ENCODE peak calls at places on chromosomes 3 and 15, in ten cellular contexts. U, V, O, X, M, K, Y, L, B and A are unnamed samples.

GRCh38 chr15:34353627-34354026 is 10.5 kb downstream of the NUTM1 start:
- DNase-seq in U (no peak), V (no peak), O (no peak), X (no peak), M (no peak), K (no peak), Y (no peak), L (no peak), B (no peak), A (no peak)

GRCh38 chr15:86863226-86863915 is 783.7 kb downstream of the AGBL1 start:
- DNase-seq in U (no peak), V (no peak), O (no peak), X (no peak), M (no peak), K (no peak), Y (no peak), L (no peak), B (no peak), A (no peak)

GRCh38 chr3:129756871-129757270 is 136.6 kb downstream of the TMCC1 start:
- DNase-seq in U (no peak), V (peak; percentile 27), O (no peak), X (no peak), M (no peak), K (no peak), Y (no peak), L (no peak), B (peak; percentile 89), A (no peak)

GRCh38 chr3:129001101-129001816 is at the start of gene EFCC1:
- DNase-seq in U (no peak), V (no peak), O (no peak), X (no peak), M (no peak), K (no peak), Y (peak; percentile 34), L (no peak), B (no peak), A (no peak)

GRCh38 chr3:167318996-167319615 is 61.0 kb downstream of the ZBBX start:
- DNase-seq in U (no peak), V (no peak), O (peak; percentile 26), X (no peak), M (no peak), K (no peak), Y (no peak), L (no peak), B (no peak), A (no peak)

GRCh38 chr3:50089603-50089945 is 855 bp downstream of the RBM5 start:
- DNase-seq in U (no peak), V (no peak), O (no peak), X (no peak), M (no peak), K (no peak), Y (no peak), L (no peak), B (no peak), A (no peak)

GRCh38 chr15:88913017-88913849 is at the start of gene MFGE8:
- DNase-seq in U (peak; percentile 20), V (peak; percentile 30), O (no peak), X (peak; percentile 54), M (peak; percentile 72), K (peak; percentile 46), Y (peak; percentile 78), L (peak; percentile 75), B (peak; percentile 67), A (peak; percentile 58)

GRCh38 chr3:120684896-120685295 is 2.9 kb upstream of the HGD start:
- DNase-seq in U (no peak), V (no peak), O (no peak), X (peak; percentile 48), M (no peak), K (no peak), Y (no peak), L (no peak), B (no peak), A (no peak)

GRCh38 chr3:46861293-46861995 is 1.8 kb downstream of the MYL3 start:
- DNase-seq in U (no peak), V (peak; percentile 8), O (no peak), X (no peak), M (no peak), K (no peak), Y (no peak), L (no peak), B (no peak), A (no peak)

GRCh38 chr15:90667063-90667754 is 49.9 kb upstream of the BLM start:
- DNase-seq in U (no peak), V (no peak), O (no peak), X (no peak), M (no peak), K (no peak), Y (no peak), L (no peak), B (no peak), A (no peak)

GRCh38 chr3:3625461-3626271 is 173.6 kb upstream of the LRRN1 start:
- DNase-seq in U (no peak), V (no peak), O (no peak), X (no peak), M (no peak), K (no peak), Y (no peak), L (no peak), B (no peak), A (no peak)

GRCh38 chr15:73838795-73839565 is 34.4 kb upstream of the TBC1D21 start:
- DNase-seq in U (no peak), V (peak; percentile 74), O (no peak), X (peak; percentile 56), M (peak; percentile 53), K (no peak), Y (no peak), L (no peak), B (no peak), A (no peak)

GRCh38 chr3:105856605-105857004 is 12.2 kb downstream of the CBLB start:
- DNase-seq in U (no peak), V (no peak), O (no peak), X (no peak), M (no peak), K (no peak), Y (no peak), L (no peak), B (no peak), A (no peak)

GRCh38 chr15:62638220-62638619 is 404.3 kb upstream of the TPM1 start:
- DNase-seq in U (no peak), V (no peak), O (no peak), X (no peak), M (no peak), K (no peak), Y (no peak), L (no peak), B (no peak), A (no peak)

GRCh38 chr3:152968388-152969024 is 133.6 kb downstream of the P2RY1 start:
- DNase-seq in U (no peak), V (no peak), O (no peak), X (no peak), M (no peak), K (no peak), Y (peak; percentile 3), L (no peak), B (peak; percentile 44), A (no peak)

GRCh38 chr15:68362537-68363126 is 69.3 kb downstream of the ITGA11 start:
- DNase-seq in U (no peak), V (no peak), O (no peak), X (no peak), M (no peak), K (no peak), Y (no peak), L (no peak), B (no peak), A (no peak)

GRCh38 chr3:98513136-98513535 is 9.6 kb downstream of the CLDND1 start:
- DNase-seq in U (no peak), V (no peak), O (no peak), X (no peak), M (no peak), K (no peak), Y (peak; percentile 12), L (no peak), B (peak; percentile 72), A (no peak)

GRCh38 chr3:124409650-124410275 is 320.5 kb upstream of the UMPS start:
- DNase-seq in U (no peak), V (no peak), O (no peak), X (no peak), M (no peak), K (no peak), Y (peak; percentile 72), L (no peak), B (no peak), A (no peak)

GRCh38 chr3:114221165-114221880 is 16.1 kb downstream of the ZNF80 start:
- DNase-seq in U (no peak), V (no peak), O (no peak), X (no peak), M (no peak), K (no peak), Y (no peak), L (peak; percentile 26), B (no peak), A (no peak)

GRCh38 chr3:67077656-67078055 is 79.5 kb downstream of the KBTBD8 start:
- DNase-seq in U (no peak), V (no peak), O (no peak), X (no peak), M (no peak), K (no peak), Y (no peak), L (no peak), B (peak; percentile 59), A (no peak)

GRCh38 chr3:27533718-27534578 is 49.8 kb upstream of the SLC4A7 start:
- DNase-seq in U (no peak), V (peak; percentile 72), O (peak; percentile 22), X (peak; percentile 71), M (no peak), K (no peak), Y (peak; percentile 83), L (peak; percentile 44), B (peak; percentile 93), A (peak; percentile 1)

GRCh38 chr3:124885466-124886167 is 1.5 kb downstream of the ITGB5 start:
- DNase-seq in U (no peak), V (no peak), O (peak; percentile 4), X (no peak), M (no peak), K (no peak), Y (no peak), L (no peak), B (peak; percentile 36), A (no peak)

GRCh38 chr3:155548194-155548593 is 196.7 kb downstream of the PLCH1 start:
- DNase-seq in U (no peak), V (no peak), O (no peak), X (no peak), M (no peak), K (no peak), Y (no peak), L (no peak), B (peak; percentile 70), A (no peak)

GRCh38 chr3:132874701-132875100 is 152.5 kb upstream of the NPHP3 start:
- DNase-seq in U (no peak), V (no peak), O (no peak), X (no peak), M (no peak), K (no peak), Y (no peak), L (no peak), B (no peak), A (no peak)

GRCh38 chr3:48130321-48130881 is 57.8 kb downstream of the CDC25A start:
- DNase-seq in U (no peak), V (peak; percentile 64), O (no peak), X (no peak), M (peak; percentile 5), K (no peak), Y (peak; percentile 32), L (no peak), B (peak; percentile 77), A (no peak)

GRCh38 chr15:57129064-57129463 is 210.6 kb downstream of the TCF12 start:
- DNase-seq in U (no peak), V (no peak), O (no peak), X (no peak), M (no peak), K (no peak), Y (no peak), L (no peak), B (no peak), A (no peak)

GRCh38 chr15:79091204-79091867 is 756 bp upstream of the RASGRF1 start:
- DNase-seq in U (no peak), V (no peak), O (no peak), X (no peak), M (no peak), K (peak; percentile 5), Y (no peak), L (no peak), B (no peak), A (peak; percentile 27)

GRCh38 chr15:74573987-74574386 is 33.0 kb downstream of the ARID3B start:
- DNase-seq in U (no peak), V (no peak), O (no peak), X (no peak), M (no peak), K (no peak), Y (no peak), L (no peak), B (no peak), A (no peak)